ENCODE peak calls at places on chromosomes 13 and 19, in four cellular contexts. One of them, this sample, is unnamed. For H3K36me3, the result is how much of the 10 kb centered on the place peaks cover.

GRCh38 chr19:24141612-24142011 is 54.6 kb downstream of the ZNF254 start:
- DNase-seq in neuronal stem cell: no peak
- DNase-seq in pancreas: no peak
- DNase-seq in PC-3: no peak
- DNase-seq in this sample: no peak

GRCh38 chr13:76868451-76868850 is 17.8 kb downstream of the KCTD12 start:
- DNase-seq in pancreas: no peak
- DNase-seq in PC-3: no peak
- DNase-seq in neuronal stem cell: no peak
- DNase-seq in this sample: no peak

GRCh38 chr13:29578300-29579048 is 17.0 kb downstream of the SLC7A1 start:
- DNase-seq in pancreas: no peak
- DNase-seq in PC-3: no peak
- DNase-seq in neuronal stem cell: no peak
- DNase-seq in this sample: no peak

GRCh38 chr19:46608178-46608577 is 7.0 kb downstream of the CALM3 start:
- DNase-seq in neuronal stem cell: no peak
- DNase-seq in pancreas: no peak
- DNase-seq in PC-3: no peak
- DNase-seq in this sample: no peak

GRCh38 chr19:57103573-57104277 is 16.1 kb upstream of the USP29 start:
- DNase-seq in PC-3: peak
- DNase-seq in neuronal stem cell: peak
- DNase-seq in pancreas: peak
- DNase-seq in this sample: peak

GRCh38 chr19:58356236-58356970 is 3.1 kb upstream of the A1BG start:
- DNase-seq in pancreas: no peak
- DNase-seq in PC-3: no peak
- DNase-seq in neuronal stem cell: no peak
- DNase-seq in this sample: no peak

GRCh38 chr19:41887711-41888382 is 4.9 kb downstream of the ARHGEF1 start:
- DNase-seq in neuronal stem cell: no peak
- DNase-seq in pancreas: peak
- DNase-seq in PC-3: peak
- DNase-seq in this sample: no peak

GRCh38 chr13:67137044-67137735 is 92.9 kb downstream of the PCDH9 start:
- DNase-seq in pancreas: no peak
- DNase-seq in PC-3: no peak
- DNase-seq in neuronal stem cell: no peak
- DNase-seq in this sample: no peak

GRCh38 chr13:102267191-102267590 is 134.7 kb downstream of the FGF14 start:
- DNase-seq in PC-3: no peak
- DNase-seq in pancreas: no peak
- DNase-seq in neuronal stem cell: no peak
- DNase-seq in this sample: no peak

GRCh38 chr19:10104665-10105221 is 1.4 kb upstream of the PPAN start:
- DNase-seq in neuronal stem cell: no peak
- DNase-seq in PC-3: no peak
- DNase-seq in pancreas: no peak
- DNase-seq in this sample: no peak

GRCh38 chr13:30299746-30300145 is 7.6 kb downstream of the KATNAL1 start:
- DNase-seq in PC-3: no peak
- DNase-seq in neuronal stem cell: no peak
- DNase-seq in pancreas: no peak
- DNase-seq in this sample: no peak

GRCh38 chr13:80047406-80047805 is 293.5 kb downstream of the SPRY2 start:
- DNase-seq in PC-3: peak
- DNase-seq in neuronal stem cell: no peak
- DNase-seq in pancreas: no peak
- DNase-seq in this sample: no peak

GRCh38 chr13:113890758-113891480 is 27.0 kb upstream of the GAS6 start:
- DNase-seq in pancreas: no peak
- DNase-seq in neuronal stem cell: no peak
- DNase-seq in PC-3: no peak
- DNase-seq in this sample: no peak

GRCh38 chr13:51620165-51620983 is 36.1 kb downstream of the WDFY2 start:
- DNase-seq in PC-3: no peak
- DNase-seq in pancreas: no peak
- DNase-seq in neuronal stem cell: no peak
- DNase-seq in this sample: no peak

GRCh38 chr13:113209880-113210421 is 538 bp downstream of the CUL4A start:
- DNase-seq in neuronal stem cell: peak
- DNase-seq in PC-3: peak
- DNase-seq in pancreas: peak
- DNase-seq in this sample: peak

GRCh38 chr19:41310031-41310831 is at the start of gene CCDC97:
- DNase-seq in pancreas: peak
- DNase-seq in PC-3: peak
- DNase-seq in neuronal stem cell: peak
- DNase-seq in this sample: peak

GRCh38 chr13:112233256-112233655 is 142.9 kb upstream of the SPACA7 start:
- DNase-seq in pancreas: no peak
- DNase-seq in PC-3: no peak
- DNase-seq in neuronal stem cell: no peak
- DNase-seq in this sample: no peak

GRCh38 chr19:48490980-48491792 is 20.4 kb downstream of the LMTK3 start:
- DNase-seq in neuronal stem cell: no peak
- DNase-seq in PC-3: peak
- DNase-seq in pancreas: peak
- DNase-seq in this sample: peak

GRCh38 chr19:8965887-8966286 is 44.3 kb downstream of the MUC16 start:
- DNase-seq in neuronal stem cell: no peak
- DNase-seq in PC-3: no peak
- DNase-seq in pancreas: no peak
- DNase-seq in this sample: no peak

GRCh38 chr13:95304446-95304845 is 3.2 kb upstream of the ABCC4 start:
- DNase-seq in PC-3: no peak
- DNase-seq in pancreas: no peak
- DNase-seq in neuronal stem cell: no peak
- DNase-seq in this sample: peak

GRCh38 chr13:113114511-113115362 is 7.9 kb upstream of the F10 start:
- DNase-seq in PC-3: no peak
- DNase-seq in pancreas: no peak
- DNase-seq in neuronal stem cell: no peak
- DNase-seq in this sample: no peak

GRCh38 chr19:56837892-56838679 is 2.4 kb downstream of the PEG3 start:
- DNase-seq in pancreas: peak
- DNase-seq in neuronal stem cell: peak
- DNase-seq in PC-3: peak
- DNase-seq in this sample: no peak

DNA sequence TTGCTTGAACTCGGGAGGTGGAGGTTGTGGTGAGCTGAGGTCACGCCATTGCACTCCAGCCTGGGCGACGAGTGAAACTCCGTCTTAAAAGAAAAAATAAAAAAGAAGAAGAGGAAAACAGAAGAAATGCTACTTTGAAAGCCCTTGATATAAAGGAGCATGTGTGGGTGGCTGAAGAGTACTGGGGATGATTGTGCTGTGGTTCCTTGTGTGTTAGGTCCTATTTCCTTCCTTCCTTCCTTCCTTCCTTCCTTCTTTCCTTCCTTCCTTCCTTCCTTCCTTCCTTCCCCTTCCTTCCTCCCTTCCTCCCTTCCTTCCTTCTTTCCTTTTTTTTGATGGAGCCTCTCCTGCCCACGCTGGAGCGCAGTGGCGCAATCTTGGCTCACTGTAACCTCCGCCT is 14.3 kb downstream of the WDR88 start:
- DNase-seq in neuronal stem cell: no peak
- DNase-seq in pancreas: no peak
- DNase-seq in PC-3: no peak
- DNase-seq in this sample: no peak
- H3K36me3 ChIP-seq in neuronal stem cell: under half
- H3K36me3 ChIP-seq in pancreas: under half
- H3K36me3 ChIP-seq in PC-3: under half
- H3K36me3 ChIP-seq in this sample: under half

DNA sequence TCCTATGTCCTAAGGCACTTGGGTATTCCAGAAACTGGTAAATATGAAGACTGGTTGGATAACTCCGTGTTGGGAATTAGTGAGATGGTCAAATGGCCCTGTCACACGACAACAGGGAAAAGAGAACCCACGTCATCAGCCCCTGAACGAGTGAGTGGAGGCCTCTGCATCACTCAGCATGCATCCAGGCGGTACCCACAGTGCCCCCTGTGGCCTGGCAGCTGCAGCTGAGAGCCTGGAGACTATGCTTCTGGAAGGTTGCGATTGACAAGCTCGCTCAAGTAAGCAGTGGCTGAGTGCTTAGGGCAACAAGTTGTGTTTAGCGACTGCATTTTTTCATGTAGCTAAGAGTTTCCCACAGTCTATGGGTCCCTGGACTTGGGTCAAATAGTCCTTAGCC is 55.9 kb downstream of the COL4A2 start:
- DNase-seq in PC-3: no peak
- DNase-seq in neuronal stem cell: no peak
- DNase-seq in pancreas: no peak
- DNase-seq in this sample: peak
- H3K36me3 ChIP-seq in PC-3: under half
- H3K36me3 ChIP-seq in neuronal stem cell: half or more
- H3K36me3 ChIP-seq in pancreas: under half
- H3K36me3 ChIP-seq in this sample: under half

DNA sequence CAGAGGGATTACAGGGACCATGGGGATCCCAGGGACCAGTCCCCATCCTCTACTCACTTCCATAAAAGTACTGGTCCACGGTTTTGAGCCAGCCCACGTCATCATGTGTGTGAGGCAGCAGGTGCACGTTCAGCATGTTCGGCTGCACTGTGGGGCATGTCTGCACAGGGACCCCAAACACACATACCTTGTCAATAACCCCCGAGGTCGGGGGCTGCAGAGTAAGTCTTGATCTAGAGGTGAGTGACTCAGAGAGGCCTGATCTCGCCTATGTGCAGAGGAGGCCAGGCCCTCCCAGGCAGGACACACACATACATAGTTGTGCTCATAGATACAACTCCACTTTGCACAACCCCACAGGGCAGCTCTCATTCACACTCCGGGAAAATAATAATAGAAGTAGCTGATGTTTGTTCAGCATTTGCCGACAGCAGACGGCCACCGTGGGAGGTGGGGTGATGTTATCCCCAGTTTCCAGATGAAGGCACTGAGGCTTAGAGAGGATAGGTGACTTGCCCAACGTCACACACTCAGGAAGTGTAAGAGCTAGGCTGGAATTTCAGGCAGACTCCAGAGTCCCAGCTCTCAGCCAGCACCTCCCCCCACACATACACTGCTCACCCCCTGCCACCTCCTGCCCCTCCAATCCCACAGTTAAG is 767 bp downstream of the MAN2B1 start:
- DNase-seq in pancreas: no peak
- DNase-seq in PC-3: no peak
- DNase-seq in neuronal stem cell: no peak
- DNase-seq in this sample: no peak
- H3K36me3 ChIP-seq in pancreas: under half
- H3K36me3 ChIP-seq in PC-3: under half
- H3K36me3 ChIP-seq in neuronal stem cell: half or more
- H3K36me3 ChIP-seq in this sample: under half

GRCh38 chr19:29815231-29815630 is 3.4 kb downstream of the CCNE1 start:
- DNase-seq in PC-3: no peak
- DNase-seq in neuronal stem cell: no peak
- DNase-seq in pancreas: no peak
- DNase-seq in this sample: no peak

GRCh38 chr19:29817316-29817715 is 5.5 kb downstream of the CCNE1 start:
- DNase-seq in PC-3: no peak
- DNase-seq in neuronal stem cell: no peak
- DNase-seq in pancreas: no peak
- DNase-seq in this sample: no peak

GRCh38 chr19:29823581-29824330 is 12.0 kb downstream of the CCNE1 start:
- DNase-seq in neuronal stem cell: no peak
- DNase-seq in PC-3: no peak
- DNase-seq in pancreas: no peak
- DNase-seq in this sample: no peak

GRCh38 chr19:29819300-29819699 is 7.5 kb downstream of the CCNE1 start:
- DNase-seq in neuronal stem cell: no peak
- DNase-seq in pancreas: no peak
- DNase-seq in PC-3: no peak
- DNase-seq in this sample: no peak

GRCh38 chr19:29819986-29820385 is 8.2 kb downstream of the CCNE1 start:
- DNase-seq in PC-3: peak
- DNase-seq in pancreas: no peak
- DNase-seq in neuronal stem cell: no peak
- DNase-seq in this sample: no peak
- H3K36me3 ChIP-seq in PC-3: under half
- H3K36me3 ChIP-seq in pancreas: under half
- H3K36me3 ChIP-seq in neuronal stem cell: half or more
- H3K36me3 ChIP-seq in this sample: under half

GRCh38 chr19:3444695-3445234 is 35.6 kb downstream of the SMIM24 start:
- DNase-seq in PC-3: no peak
- DNase-seq in pancreas: no peak
- DNase-seq in neuronal stem cell: no peak
- DNase-seq in this sample: no peak
- H3K36me3 ChIP-seq in PC-3: under half
- H3K36me3 ChIP-seq in pancreas: half or more
- H3K36me3 ChIP-seq in neuronal stem cell: under half
- H3K36me3 ChIP-seq in this sample: under half

GRCh38 chr13:19661561-19661960 is 28.1 kb downstream of the MPHOSPH8 start:
- DNase-seq in neuronal stem cell: no peak
- DNase-seq in PC-3: no peak
- DNase-seq in pancreas: no peak
- DNase-seq in this sample: no peak
- H3K36me3 ChIP-seq in neuronal stem cell: half or more
- H3K36me3 ChIP-seq in PC-3: under half
- H3K36me3 ChIP-seq in pancreas: half or more
- H3K36me3 ChIP-seq in this sample: under half

This sample was measured in neural progenitor cell.